ENCODE peak calls at places on chromosomes 12 and 14, in eight cellular contexts. G is left ventricle myocardium inferior, J is ovary, T is SW 1271, O is uterus, S is fibroblast of pulmonary artery, E is amygdala, K is NCI-H2171. Y is an unnamed sample.

GRCh38 chr14:98931911-98932310 is 340.1 kb downstream of the BCL11B start:
- DNase-seq in O (no peak), K (no peak), S (no peak), J (no peak), G (no peak), T (no peak), E (no peak), Y (peak; percentile 57)

GRCh38 chr12:43981726-43982125 is 145.8 kb downstream of the TMEM117 start:
- DNase-seq in O (no peak), T (no peak), K (no peak), J (no peak), E (no peak), G (no peak), S (no peak), Y (no peak)

GRCh38 chr14:90804292-90804671 is 11.9 kb downstream of the TTC7B start:
- DNase-seq in O (no peak), E (no peak), T (no peak), G (no peak), S (no peak), K (no peak), J (no peak), Y (no peak)

GRCh38 chr14:36502558-36503508 is 17.2 kb downstream of the NKX2-1 start:
- DNase-seq in T (no peak), O (no peak), G (no peak), K (peak; percentile 44), E (no peak), J (no peak), S (no peak), Y (no peak)

GRCh38 chr14:91395998-91396660 is 21.5 kb downstream of the CCDC88C start:
- DNase-seq in E (no peak), O (no peak), S (no peak), J (no peak), G (no peak), K (no peak), T (no peak), Y (no peak)

GRCh38 chr14:96151242-96151641 is 53.4 kb upstream of the BDKRB2 start:
- DNase-seq in J (no peak), G (no peak), K (no peak), E (no peak), O (no peak), T (no peak), S (no peak), Y (no peak)

GRCh38 chr14:90828642-90829487 is 12.6 kb upstream of the TTC7B start:
- DNase-seq in T (no peak), K (no peak), O (peak; percentile 32), G (no peak), E (no peak), S (no peak), J (no peak), Y (peak; percentile 42)

GRCh38 chr14:50249118-50249775 is 17.9 kb upstream of the SOS2 start:
- DNase-seq in K (no peak), G (no peak), O (no peak), J (no peak), S (peak; percentile 16), E (no peak), T (no peak), Y (no peak)

GRCh38 chr14:45716506-45716905 is 463.5 kb upstream of the MIS18BP1 start:
- DNase-seq in S (no peak), G (no peak), E (no peak), O (no peak), J (no peak), T (no peak), K (peak; percentile 4), Y (no peak)

GRCh38 chr12:14238224-14238792 is 127.2 kb upstream of the ATF7IP start:
- DNase-seq in T (no peak), K (no peak), S (peak; percentile 67), G (no peak), E (no peak), O (no peak), J (no peak), Y (no peak)

GRCh38 chr14:106840258-106840657 is 1313.9 kb downstream of the TMEM121 start:
- DNase-seq in G (no peak), E (no peak), S (no peak), T (no peak), J (no peak), O (no peak), K (no peak), Y (no peak)

GRCh38 chr12:132176358-132176919 is 32.2 kb downstream of the NOC4L start:
- DNase-seq in E (no peak), G (no peak), T (no peak), K (no peak), S (no peak), O (no peak), J (no peak), Y (no peak)

GRCh38 chr12:50425859-50426258 is 25.2 kb downstream of the LARP4 start:
- DNase-seq in J (no peak), S (no peak), K (no peak), E (no peak), T (no peak), G (no peak), O (no peak), Y (no peak)

GRCh38 chr12:21941522-21942376 is 523 bp upstream of the ABCC9 start:
- DNase-seq in K (no peak), J (peak; percentile 75), O (peak; percentile 70), G (peak; percentile 71), S (peak; percentile 46), E (no peak), T (no peak), Y (no peak)

GRCh38 chr12:91617830-91618229 is 435.2 kb upstream of the DCN start:
- DNase-seq in E (no peak), J (no peak), O (no peak), K (no peak), G (no peak), T (no peak), S (no peak), Y (no peak)

Y was measured in activated CD4-positive, CD25-positive, alpha-beta regulatory T cell treated with anti-CD3 and anti-CD28 coated beads, Interleukin-2, amount 50 U/mL, for 72 hours.